ENCODE peak calls at places on chromosomes 1 and 21, in ten cellular contexts. S is AG10803, V is upper lobe of right lung, R is right atrium auricular region, C is BE2C, A is HepG2, Z is thoracic aorta, O is GM12865, G is HFF-Myc, Q is suprapubic skin. U is an unnamed sample.

GRCh38 chr21:42480736-42481135 is 15.3 kb downstream of the RSPH1 start:
- DNase-seq in S (no peak), V (no peak), R (peak; percentile 34), C (no peak), A (no peak), Z (no peak), O (no peak), G (no peak), Q (no peak), U (no peak)

GRCh38 chr21:33330726-33331125 is 6.0 kb downstream of the IFNAR1 start:
- DNase-seq in S (no peak), V (no peak), R (no peak), C (no peak), A (no peak), Z (no peak), O (peak; percentile 26), G (no peak), Q (no peak), U (no peak)

GRCh38 chr1:234154320-234155251 is 218.7 kb upstream of the COA6 start:
- DNase-seq in S (peak; percentile 77), V (no peak), R (no peak), C (peak; percentile 47), A (peak; percentile 68), Z (no peak), O (peak; percentile 80), G (peak; percentile 50), Q (no peak), U (peak; percentile 77)

GRCh38 chr1:13730751-13731482 is 30.9 kb downstream of the PRDM2 start:
- DNase-seq in S (peak; percentile 62), V (peak; percentile 66), R (peak; percentile 64), C (no peak), A (no peak), Z (no peak), O (peak; percentile 99), G (no peak), Q (no peak), U (no peak)

GRCh38 chr1:203934651-203935050 is 73.3 kb downstream of the SNRPE start:
- DNase-seq in S (no peak), V (no peak), R (no peak), C (no peak), A (no peak), Z (no peak), O (no peak), G (no peak), Q (no peak), U (peak; percentile 78)

GRCh38 chr1:93907718-93908117 is 1.5 kb downstream of the GCLM start:
- DNase-seq in S (peak; percentile 54), V (no peak), R (no peak), C (peak; percentile 60), A (peak; percentile 10), Z (no peak), O (peak; percentile 1), G (peak; percentile 15), Q (no peak), U (peak; percentile 76)

GRCh38 chr1:161382214-161383019 is 14.7 kb upstream of the CFAP126 start:
- DNase-seq in S (peak; percentile 71), V (no peak), R (no peak), C (no peak), A (peak; percentile 48), Z (no peak), O (peak; percentile 66), G (peak; percentile 32), Q (no peak), U (peak; percentile 86)

GRCh38 chr1:193769609-193770008 is 583.2 kb upstream of the B3GALT2 start:
- DNase-seq in S (no peak), V (no peak), R (no peak), C (no peak), A (no peak), Z (no peak), O (no peak), G (no peak), Q (no peak), U (peak; percentile 5)

GRCh38 chr21:38811257-38811656 is 5.5 kb downstream of the ETS2 start:
- DNase-seq in S (peak; percentile 89), V (no peak), R (no peak), C (no peak), A (no peak), Z (no peak), O (no peak), G (peak; percentile 70), Q (no peak), U (peak; percentile 88)

DNA sequence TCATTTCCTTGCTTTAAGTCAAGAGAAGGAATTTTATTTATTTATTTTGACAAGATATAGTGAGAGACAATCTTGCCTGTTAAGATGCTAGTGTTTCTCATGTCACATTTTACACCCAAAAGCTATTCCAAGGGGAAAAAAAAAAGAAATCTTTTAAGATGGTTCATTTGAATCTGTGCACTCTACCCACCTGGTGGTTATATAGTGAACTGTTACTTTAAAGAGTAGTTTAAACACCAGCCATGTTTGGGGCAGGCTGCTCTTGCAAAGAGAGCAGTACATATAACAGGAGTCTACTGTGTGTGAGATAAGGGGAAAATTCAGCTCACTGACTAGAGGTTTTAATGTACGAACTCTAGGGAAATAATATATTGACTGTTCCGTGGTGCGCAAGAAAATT is 3.3 kb upstream of the ELAVL4 start:
- DNase-seq in S (no peak), V (no peak), R (no peak), C (peak; percentile 31), A (no peak), Z (no peak), O (no peak), G (no peak), Q (no peak), U (no peak)
- TF ChIP-seq CTCF in S (no peak), V (peak; percentile 14), R (no peak), C (peak; percentile 41), A (no peak), Z (no peak), O (peak; percentile 9), G (no peak), Q (no peak), U (peak; percentile 7)

GRCh38 chr1:52588027-52588426 is 14.1 kb upstream of the GPX7 start:
- DNase-seq in S (no peak), V (no peak), R (no peak), C (no peak), A (no peak), Z (no peak), O (no peak), G (no peak), Q (no peak), U (no peak)

GRCh38 chr1:52579415-52579814 is 22.8 kb upstream of the GPX7 start:
- DNase-seq in S (peak; percentile 33), V (no peak), R (no peak), C (no peak), A (peak; percentile 18), Z (no peak), O (no peak), G (no peak), Q (no peak), U (no peak)

GRCh38 chr1:52580283-52580682 is 21.9 kb upstream of the GPX7 start:
- DNase-seq in S (no peak), V (no peak), R (no peak), C (no peak), A (no peak), Z (no peak), O (no peak), G (no peak), Q (no peak), U (no peak)

GRCh38 chr1:52585474-52585873 is 16.7 kb upstream of the GPX7 start:
- DNase-seq in S (peak; percentile 4), V (no peak), R (no peak), C (no peak), A (no peak), Z (no peak), O (no peak), G (no peak), Q (no peak), U (no peak)

DNA sequence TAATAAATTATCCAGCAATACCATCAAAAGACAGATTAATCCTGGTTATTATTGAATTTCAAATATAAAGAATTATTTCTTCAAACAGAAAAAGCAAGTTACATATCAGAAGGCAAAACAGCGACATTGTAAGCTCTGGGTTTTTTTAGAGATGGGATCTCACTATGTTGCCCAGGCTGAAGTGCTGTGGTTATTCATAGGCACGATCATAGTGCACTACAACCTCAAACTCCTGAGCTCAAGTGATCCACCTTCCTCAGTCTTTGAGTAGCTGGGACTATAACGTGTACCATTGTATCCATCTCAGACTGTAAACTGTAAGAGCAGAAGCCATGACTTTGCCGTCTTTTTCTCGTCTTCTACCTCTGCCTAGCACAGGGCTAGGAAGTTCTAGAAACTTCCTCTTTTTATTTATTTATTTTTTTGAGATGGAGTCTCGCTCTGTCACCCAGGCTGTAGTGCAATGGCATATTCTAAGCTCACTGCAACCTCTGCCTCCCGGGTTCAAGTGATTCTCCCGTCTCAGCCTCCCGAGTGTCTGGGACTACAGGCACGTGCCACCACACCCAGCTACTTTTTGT is 20.0 kb upstream of the GPX7 start:
- DNase-seq in S (no peak), V (no peak), R (no peak), C (no peak), A (no peak), Z (no peak), O (no peak), G (no peak), Q (no peak), U (no peak)
- TF ChIP-seq CTCF in S (no peak), V (no peak), R (no peak), C (no peak), A (no peak), Z (no peak), O (no peak), G (no peak), Q (no peak), U (no peak)

DNA sequence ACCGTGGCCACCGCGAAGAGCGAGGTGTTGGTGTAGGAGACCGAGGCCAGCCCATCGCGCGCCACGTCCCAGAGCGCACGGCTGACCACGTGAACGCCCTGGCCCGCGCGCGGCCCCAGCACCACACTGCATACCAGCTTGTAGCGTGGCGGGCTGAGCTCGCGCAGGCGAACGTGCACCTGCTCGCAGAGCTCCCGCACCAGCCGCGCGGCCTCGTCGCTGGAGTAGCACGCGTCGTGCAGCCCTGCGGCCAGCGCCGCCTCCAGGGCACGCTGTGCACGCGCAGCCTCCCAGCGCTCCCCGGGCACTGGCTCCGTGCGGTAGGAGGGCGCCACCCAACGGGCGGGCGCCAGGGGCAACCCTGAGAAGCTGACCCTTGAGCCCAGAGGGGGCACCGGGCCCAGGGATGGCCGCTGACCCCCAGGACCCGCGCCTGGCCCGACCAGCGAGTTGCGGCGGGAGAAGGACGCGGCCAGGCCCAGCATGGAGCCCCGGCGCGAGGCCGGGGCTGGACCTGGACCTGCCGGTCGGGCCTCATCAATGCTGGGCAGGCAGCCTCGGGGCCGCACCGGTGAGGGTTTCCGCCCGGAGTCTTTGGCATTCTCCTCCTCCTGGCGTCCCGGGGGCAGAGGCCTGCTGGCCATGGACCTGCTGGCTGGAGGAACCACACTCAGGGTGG is 987 bp downstream of the DYNLT4 start:
- DNase-seq in S (no peak), V (peak; percentile 70), R (no peak), C (no peak), A (no peak), Z (no peak), O (no peak), G (no peak), Q (peak; percentile 81), U (no peak)
- TF ChIP-seq CTCF in S (no peak), V (no peak), R (no peak), C (no peak), A (no peak), Z (no peak), O (no peak), G (no peak), Q (no peak), U (no peak)

DNA sequence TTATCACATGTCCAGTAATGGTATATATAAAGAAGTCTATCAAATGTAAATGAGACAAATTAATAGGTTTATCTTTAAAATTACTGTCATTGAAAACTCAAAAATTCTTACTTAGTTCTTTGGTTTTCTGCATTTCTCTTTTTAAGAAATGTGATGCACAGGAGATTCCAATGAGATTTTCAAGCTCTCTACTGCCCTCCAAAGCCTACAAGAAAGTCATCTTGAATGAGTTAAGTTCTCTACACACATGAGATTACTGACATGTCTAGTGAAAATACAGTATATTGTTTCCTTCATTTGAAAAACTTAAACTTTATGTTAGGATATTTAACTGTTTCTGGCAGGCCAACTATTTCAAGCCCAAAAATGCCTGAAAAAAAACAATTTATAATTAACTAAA is 68.8 kb downstream of the ITGB3BP start:
- DNase-seq in S (peak; percentile 45), V (no peak), R (no peak), C (no peak), A (peak; percentile 7), Z (no peak), O (no peak), G (no peak), Q (no peak), U (peak; percentile 53)
- TF ChIP-seq CTCF in S (peak; percentile 43), V (no peak), R (no peak), C (peak; percentile 15), A (peak; percentile 6), Z (no peak), O (no peak), G (no peak), Q (no peak), U (peak; percentile 53)